ENCODE peak calls at places on chromosomes 6 and 20, in five cellular contexts. C, P, V, R and Q are unnamed samples.

GRCh38 chr6:33414592-33415271 is 3.2 kb downstream of the CUTA start:
- DNase-seq in P (no peak), R (no peak), C (no peak), V (no peak), Q (no peak)

GRCh38 chr20:61252601-61253263 is 671 bp downstream of the CDH4 start:
- DNase-seq in R (no peak), V (peak), P (no peak), C (no peak), Q (no peak)

GRCh38 chr6:143064996-143065683 is 4.5 kb downstream of the AIG1 start:
- DNase-seq in R (no peak), V (no peak), P (no peak), C (no peak), Q (no peak)

GRCh38 chr6:170080169-170080827 is 210.6 kb downstream of the DLL1 start:
- DNase-seq in V (no peak), R (no peak), C (peak), P (no peak), Q (no peak)

GRCh38 chr6:150981095-150981494 is 115.6 kb downstream of the MTHFD1L start:
- DNase-seq in R (no peak), V (no peak), P (no peak), C (no peak), Q (no peak)

GRCh38 chr6:168905451-168906090 is 348.1 kb downstream of the THBS2 start:
- DNase-seq in V (no peak), R (no peak), P (no peak), C (no peak), Q (no peak)

GRCh38 chr6:73073238-73073637 is 152.1 kb downstream of the KHDC1L start:
- DNase-seq in V (no peak), C (no peak), P (no peak), R (no peak), Q (no peak)

GRCh38 chr6:113842165-113842564 is 15.0 kb upstream of the MARCKS start:
- DNase-seq in R (no peak), P (no peak), C (no peak), V (no peak), Q (no peak)

GRCh38 chr6:99148111-99148510 is 200.4 kb upstream of the FBXL4 start:
- DNase-seq in V (no peak), C (no peak), R (no peak), P (no peak), Q (no peak)

GRCh38 chr6:72032056-72032455 is 145.7 kb downstream of the RIMS1 start:
- DNase-seq in C (no peak), R (no peak), P (no peak), V (no peak), Q (no peak)

GRCh38 chr6:157822221-157823000 is 635 bp upstream of the SNX9 start:
- DNase-seq in V (no peak), P (no peak), R (peak), C (peak), Q (no peak)

GRCh38 chr20:37345339-37346231 is at the start of gene SRC:
- DNase-seq in P (peak), V (peak), C (peak), R (peak), Q (peak)

GRCh38 chr6:37048851-37049734 is 43.6 kb downstream of the FGD2 start:
- DNase-seq in V (peak), R (peak), C (peak), P (peak), Q (peak)

GRCh38 chr6:110325197-110325596 is 33.0 kb downstream of the METTL24 start:
- DNase-seq in C (no peak), P (no peak), R (no peak), V (peak), Q (no peak)

GRCh38 chr6:37260063-37260843 is 2.3 kb upstream of the TMEM217 start:
- DNase-seq in R (no peak), C (no peak), V (no peak), P (no peak), Q (no peak)

GRCh38 chr6:166907871-166908806 is 48.2 kb downstream of the RNASET2 start:
- DNase-seq in P (no peak), V (no peak), R (no peak), C (no peak), Q (no peak)

GRCh38 chr20:38764563-38765355 is 16.5 kb downstream of the ACTR5 start:
- DNase-seq in C (no peak), P (no peak), V (peak), R (no peak), Q (peak)

GRCh38 chr6:139751179-139751578 is 376.7 kb upstream of the CITED2 start:
- DNase-seq in C (no peak), R (no peak), V (peak), P (no peak), Q (no peak)

GRCh38 chr20:40462600-40462999 is 226.4 kb downstream of the MAFB start:
- DNase-seq in C (no peak), V (no peak), P (no peak), R (no peak), Q (no peak)

GRCh38 chr20:3074812-3075211 is 3.4 kb downstream of the OXT start:
- DNase-seq in C (no peak), R (no peak), V (no peak), P (no peak), Q (no peak)

GRCh38 chr6:34964564-34964963 is 75.5 kb downstream of the ANKS1A start:
- DNase-seq in V (peak), R (no peak), C (no peak), P (no peak), Q (no peak)

GRCh38 chr6:74182992-74183391 is 487.0 kb downstream of the CD109 start:
- DNase-seq in C (no peak), P (no peak), V (no peak), R (no peak), Q (no peak)

GRCh38 chr6:133426038-133426437 is 184.9 kb downstream of the EYA4 start:
- DNase-seq in C (no peak), R (no peak), P (no peak), V (no peak), Q (no peak)

GRCh38 chr20:36399969-36400545 is 93.9 kb downstream of the DLGAP4 start:
- DNase-seq in V (no peak), R (no peak), C (no peak), P (no peak), Q (no peak)

GRCh38 chr6:20400476-20401402 is 940 bp upstream of the E2F3 start:
- DNase-seq in V (no peak), P (peak), R (peak), C (peak), Q (no peak)

GRCh38 chr6:89895273-89895874 is 1.1 kb downstream of the GJA10 start:
- DNase-seq in C (no peak), V (peak), P (no peak), R (no peak), Q (no peak)

GRCh38 chr20:461254-462198 is 807 bp downstream of the TBC1D20 start:
- DNase-seq in V (peak), R (peak), C (peak), P (peak), Q (peak)

GRCh38 chr6:35497571-35498406 is 910 bp upstream of the TEAD3 start:
- DNase-seq in C (peak), V (peak), P (peak), R (no peak), Q (peak)

GRCh38 chr6:42532038-42532669 is 31.7 kb upstream of the UBR2 start:
- DNase-seq in R (no peak), V (peak), P (no peak), C (no peak), Q (no peak)

GRCh38 chr20:61537721-61538480 is 285.8 kb downstream of the CDH4 start:
- DNase-seq in P (no peak), R (no peak), C (no peak), V (no peak), Q (no peak)

GRCh38 chr6:73121421-73121993 is 103.8 kb downstream of the KHDC1L start:
- DNase-seq in P (no peak), C (no peak), R (no peak), V (no peak), Q (no peak)

GRCh38 chr20:24579016-24579415 is 109.6 kb downstream of the SYNDIG1 start:
- DNase-seq in C (no peak), R (no peak), V (no peak), P (no peak), Q (no peak)

GRCh38 chr6:73309784-73310502 is 44.1 kb downstream of the DPPA5 start:
- DNase-seq in C (peak), V (peak), P (peak), R (peak), Q (peak)